ENCODE peak calls at places on chromosomes 3 and 15, in five cellular contexts. One of them, this sample, is unnamed.
A peak's percentile ranks its signal among the peaks of the same experiment; 100 is the strongest.

GRCh38 chr15:63892794-63893441 is 59.2 kb upstream of the HERC1 start:
- DNase-seq in HCT116: no peak
- DNase-seq in endothelial cell of umbilical vein: no peak
- DNase-seq in GM12878: peak; percentile 75
- DNase-seq in H1: no peak
- DNase-seq in this sample: peak; percentile 40

GRCh38 chr3:131361464-131362421 is 19.8 kb upstream of the NUDT16 start:
- DNase-seq in HCT116: peak; percentile 98
- DNase-seq in endothelial cell of umbilical vein: peak; percentile 16
- DNase-seq in GM12878: peak; percentile 37
- DNase-seq in H1: peak; percentile 95
- DNase-seq in this sample: peak; percentile 24

GRCh38 chr15:71800835-71801745 is 9.3 kb upstream of the NR2E3 start:
- DNase-seq in HCT116: peak; percentile 56
- DNase-seq in endothelial cell of umbilical vein: peak; percentile 77
- DNase-seq in GM12878: no peak
- DNase-seq in H1: peak; percentile 77
- DNase-seq in this sample: no peak

GRCh38 chr15:92733934-92734521 is 78.5 kb upstream of the FAM174B start:
- DNase-seq in HCT116: no peak
- DNase-seq in endothelial cell of umbilical vein: peak; percentile 34
- DNase-seq in GM12878: no peak
- DNase-seq in H1: no peak
- DNase-seq in this sample: no peak

GRCh38 chr3:4805662-4806061 is 173.6 kb upstream of the BHLHE40 start:
- DNase-seq in HCT116: no peak
- DNase-seq in endothelial cell of umbilical vein: no peak
- DNase-seq in GM12878: no peak
- DNase-seq in H1: no peak
- DNase-seq in this sample: no peak

GRCh38 chr3:95226437-95226836 is 1163.6 kb downstream of the NSUN3 start:
- DNase-seq in HCT116: no peak
- DNase-seq in endothelial cell of umbilical vein: no peak
- DNase-seq in GM12878: no peak
- DNase-seq in H1: no peak
- DNase-seq in this sample: no peak

GRCh38 chr3:43539321-43539720 is 82.5 kb downstream of the ANO10 start:
- DNase-seq in HCT116: no peak
- DNase-seq in endothelial cell of umbilical vein: no peak
- DNase-seq in GM12878: no peak
- DNase-seq in H1: no peak
- DNase-seq in this sample: no peak

GRCh38 chr3:170037463-170038433 is at the start of gene GPR160:
- DNase-seq in HCT116: peak; percentile 64
- DNase-seq in endothelial cell of umbilical vein: peak; percentile 26
- DNase-seq in GM12878: no peak
- DNase-seq in H1: peak; percentile 97
- DNase-seq in this sample: peak; percentile 66

GRCh38 chr3:51673181-51673801 is 2.2 kb downstream of the TEX264 start:
- DNase-seq in HCT116: no peak
- DNase-seq in endothelial cell of umbilical vein: no peak
- DNase-seq in GM12878: no peak
- DNase-seq in H1: no peak
- DNase-seq in this sample: no peak

GRCh38 chr3:2983987-2984724 is 126.0 kb downstream of the IL5RA start:
- DNase-seq in HCT116: no peak
- DNase-seq in endothelial cell of umbilical vein: no peak
- DNase-seq in GM12878: no peak
- DNase-seq in H1: no peak
- DNase-seq in this sample: no peak

GRCh38 chr15:70451861-70452653 is 311.3 kb downstream of the UACA start:
- DNase-seq in HCT116: no peak
- DNase-seq in endothelial cell of umbilical vein: no peak
- DNase-seq in GM12878: no peak
- DNase-seq in H1: peak; percentile 81
- DNase-seq in this sample: no peak

GRCh38 chr3:14512944-14513332 is 27.2 kb downstream of the GRIP2 start:
- DNase-seq in HCT116: no peak
- DNase-seq in endothelial cell of umbilical vein: no peak
- DNase-seq in GM12878: no peak
- DNase-seq in H1: no peak
- DNase-seq in this sample: no peak

DNA sequence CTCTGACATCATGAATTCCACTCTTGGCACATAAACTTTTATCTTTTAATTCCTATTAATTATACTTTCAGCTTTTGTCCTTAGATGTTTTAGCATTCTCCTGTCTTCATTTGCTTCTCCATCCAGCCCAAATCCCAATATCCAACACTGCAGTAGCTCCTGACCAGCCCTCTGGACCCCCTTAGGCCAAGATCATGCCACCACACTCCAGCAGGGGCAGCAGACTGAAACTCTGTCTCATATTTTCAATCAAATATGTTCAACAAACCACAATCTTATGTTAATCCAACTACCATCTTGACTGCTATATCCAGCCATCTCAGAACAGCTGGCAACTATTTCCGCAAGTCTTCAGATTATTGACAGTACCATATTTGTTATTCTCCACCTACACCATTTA is 315.8 kb upstream of the ROBO2 start:
- DNase-seq in HCT116: no peak
- DNase-seq in endothelial cell of umbilical vein: no peak
- DNase-seq in GM12878: no peak
- DNase-seq in H1: no peak
- DNase-seq in this sample: no peak
- TF ChIP-seq POLR2AphosphoS5 in HCT116: no peak
- TF ChIP-seq POLR2AphosphoS5 in endothelial cell of umbilical vein: no peak
- TF ChIP-seq POLR2AphosphoS5 in GM12878: no peak
- TF ChIP-seq POLR2AphosphoS5 in H1: no peak
- TF ChIP-seq POLR2AphosphoS5 in this sample: no peak

DNA sequence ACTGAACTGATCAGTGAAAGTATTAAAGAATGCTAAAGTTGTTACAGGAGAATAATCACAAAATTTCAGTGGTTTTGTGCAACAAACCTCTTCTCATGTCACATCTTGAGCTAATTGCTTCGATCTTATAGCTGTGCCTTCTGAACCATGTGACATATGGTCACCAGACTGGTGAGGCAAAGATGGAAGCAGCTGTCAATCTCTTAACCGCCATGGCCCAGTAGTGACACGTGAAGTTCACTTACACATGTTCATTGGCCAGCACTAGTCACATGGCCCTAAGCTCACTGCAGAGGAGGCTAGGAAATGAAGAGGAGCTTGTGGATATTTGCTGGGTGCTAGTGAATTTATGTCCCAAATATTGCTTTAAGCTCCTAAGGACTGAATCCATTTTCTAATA is 32.5 kb downstream of the BOC start:
- DNase-seq in HCT116: no peak
- DNase-seq in endothelial cell of umbilical vein: no peak
- DNase-seq in GM12878: no peak
- DNase-seq in H1: no peak
- DNase-seq in this sample: no peak
- TF ChIP-seq POLR2A in HCT116: no peak
- TF ChIP-seq POLR2A in endothelial cell of umbilical vein: no peak
- TF ChIP-seq POLR2A in GM12878: no peak
- TF ChIP-seq POLR2A in H1: no peak
- TF ChIP-seq POLR2A in this sample: no peak

GRCh38 chr3:104788807-104789206 is 577.9 kb upstream of the ALCAM start:
- DNase-seq in HCT116: no peak
- DNase-seq in endothelial cell of umbilical vein: no peak
- DNase-seq in GM12878: no peak
- DNase-seq in H1: no peak
- DNase-seq in this sample: no peak
- TF ChIP-seq POLR2AphosphoS5 in HCT116: no peak
- TF ChIP-seq POLR2AphosphoS5 in endothelial cell of umbilical vein: no peak
- TF ChIP-seq POLR2AphosphoS5 in GM12878: no peak
- TF ChIP-seq POLR2AphosphoS5 in H1: no peak
- TF ChIP-seq POLR2AphosphoS5 in this sample: no peak

DNA sequence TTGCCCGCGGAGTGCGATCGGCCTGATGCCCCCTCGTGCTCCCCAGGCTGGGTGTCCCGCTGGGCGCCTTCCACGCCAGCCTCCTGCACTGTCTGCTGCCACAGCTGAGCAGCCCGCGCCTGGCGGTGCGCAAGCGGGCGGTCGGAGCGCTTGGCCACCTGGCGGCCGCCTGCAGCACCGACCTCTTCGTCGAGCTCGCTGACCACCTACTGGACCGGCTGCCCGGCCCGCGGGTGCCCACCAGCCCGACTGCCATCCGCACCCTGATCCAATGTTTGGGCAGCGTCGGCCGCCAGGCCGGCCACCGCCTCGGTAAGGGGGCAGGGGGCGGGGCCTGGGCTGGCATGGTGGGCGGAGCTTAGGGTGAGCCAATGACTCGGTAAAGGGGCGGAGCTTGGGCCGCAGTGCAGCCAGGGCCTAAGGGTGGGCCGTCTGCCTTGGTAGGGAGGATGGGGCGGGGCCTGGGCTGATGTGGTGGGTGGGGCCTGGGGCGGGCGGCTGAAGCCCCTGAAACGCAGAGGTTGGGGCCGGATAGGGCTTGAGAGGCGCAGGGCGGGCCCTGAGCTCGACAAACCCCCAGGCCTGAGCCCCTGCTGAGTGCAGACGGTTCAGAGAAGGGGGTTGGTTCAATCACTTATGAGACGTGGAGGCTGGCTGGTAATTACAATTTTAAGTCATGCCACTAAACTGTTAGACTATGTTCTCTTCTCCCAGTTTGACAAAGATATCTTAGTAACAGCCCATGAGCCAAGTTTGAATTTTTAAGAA is 13.7 kb downstream of the CAND2 start:
- DNase-seq in HCT116: peak; percentile 78
- DNase-seq in endothelial cell of umbilical vein: peak; percentile 95
- DNase-seq in GM12878: peak; percentile 41
- DNase-seq in H1: peak; percentile 99
- DNase-seq in this sample: peak; percentile 96
- TF ChIP-seq POLR2A in HCT116: peak; percentile 52
- TF ChIP-seq POLR2A in endothelial cell of umbilical vein: no peak
- TF ChIP-seq POLR2A in GM12878: no peak
- TF ChIP-seq POLR2A in H1: peak; percentile 55
- TF ChIP-seq POLR2A in this sample: no peak

DNA sequence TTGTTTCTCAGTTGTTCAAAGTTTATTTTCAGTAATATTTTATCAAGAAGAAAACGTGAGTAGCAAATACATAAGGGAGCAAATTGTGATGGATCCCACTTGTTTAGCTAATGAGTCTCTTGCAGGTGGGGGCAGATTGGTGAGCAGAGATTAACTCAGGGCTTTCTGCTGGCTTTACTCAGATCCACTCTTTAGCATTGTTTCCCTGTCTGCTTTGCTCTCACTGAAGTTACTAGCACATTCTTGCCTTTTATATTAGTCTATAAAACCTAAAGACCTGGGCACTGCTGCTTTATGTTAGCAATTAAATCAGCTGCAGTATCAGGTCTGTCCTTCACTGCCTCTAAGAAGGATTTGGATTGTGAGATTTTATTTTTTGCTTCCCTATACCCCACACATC is 71.5 kb downstream of the STAC start:
- DNase-seq in HCT116: no peak
- DNase-seq in endothelial cell of umbilical vein: no peak
- DNase-seq in GM12878: no peak
- DNase-seq in H1: no peak
- DNase-seq in this sample: no peak
- TF ChIP-seq POLR2AphosphoS5 in HCT116: no peak
- TF ChIP-seq POLR2AphosphoS5 in endothelial cell of umbilical vein: no peak
- TF ChIP-seq POLR2AphosphoS5 in GM12878: no peak
- TF ChIP-seq POLR2AphosphoS5 in H1: no peak
- TF ChIP-seq POLR2AphosphoS5 in this sample: no peak

This sample was measured in GM12892.